ENCODE peak calls at places on chromosomes 12 and 14, in five cellular contexts. I, M, T, E and L are unnamed samples.

GRCh38 chr14:54739514-54739913 is 163.1 kb downstream of the GCH1 start:
- DNase-seq in E (no peak), M (no peak), I (no peak), T (no peak), L (no peak)

GRCh38 chr12:89960011-89960507 is 251.4 kb upstream of the ATP2B1 start:
- DNase-seq in E (no peak), I (no peak), T (no peak), M (peak), L (no peak)

GRCh38 chr12:131018808-131019397 is 65.2 kb downstream of the ADGRD1 start:
- DNase-seq in T (no peak), E (no peak), M (no peak), I (no peak), L (no peak)

GRCh38 chr14:102080183-102081080 is 6.4 kb downstream of the HSP90AA1 start:
- DNase-seq in M (no peak), T (no peak), I (no peak), E (no peak), L (no peak)

GRCh38 chr12:12128665-12129064 is 57.9 kb downstream of the BCL2L14 start:
- DNase-seq in T (no peak), I (no peak), M (no peak), E (no peak), L (no peak)

GRCh38 chr12:3520168-3520567 is 29.2 kb downstream of the PRMT8 start:
- DNase-seq in E (no peak), T (peak), M (no peak), I (no peak), L (no peak)

GRCh38 chr12:109987615-109988014 is 8.6 kb downstream of the GIT2 start:
- DNase-seq in T (no peak), I (no peak), M (no peak), E (no peak), L (no peak)

GRCh38 chr12:30822385-30823139 is 67.8 kb upstream of the CAPRIN2 start:
- DNase-seq in M (peak), I (peak), E (no peak), T (peak), L (no peak)

GRCh38 chr12:69779928-69780327 is 41.3 kb downstream of the RAB3IP start:
- DNase-seq in T (no peak), I (no peak), M (peak), E (no peak), L (no peak)

GRCh38 chr12:96140110-96140509 is 54.1 kb upstream of the ELK3 start:
- DNase-seq in I (no peak), T (no peak), E (no peak), M (no peak), L (no peak)

GRCh38 chr14:91835920-91836843 is 31.2 kb downstream of the TC2N start:
- DNase-seq in M (no peak), T (peak), I (peak), E (no peak), L (no peak)

DNA sequence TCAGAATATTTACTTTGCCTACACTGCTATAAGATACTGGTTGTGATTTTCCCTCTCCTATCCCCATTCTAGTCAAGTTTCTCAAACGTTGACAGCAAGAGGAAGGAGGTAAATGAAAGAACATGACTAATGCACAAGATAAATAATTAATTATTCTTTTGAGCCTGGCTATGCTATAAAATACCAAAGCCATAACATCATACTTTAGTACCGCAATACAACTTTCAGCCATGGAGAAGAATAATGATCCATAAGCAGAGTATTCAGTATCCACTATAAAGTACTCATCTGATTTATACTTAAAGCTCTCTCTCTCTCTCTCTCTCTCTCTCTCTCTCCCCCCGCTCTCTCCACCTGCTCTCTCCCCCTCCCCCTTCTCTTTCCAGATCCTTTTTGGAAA is 41.3 kb downstream of the TDG start:
- DNase-seq in I (no peak), E (no peak), M (peak), T (no peak), L (no peak)
- TF ChIP-seq POLR2AphosphoS5 in I (no peak), E (no peak), M (no peak), T (no peak), L (no peak)

GRCh38 chr14:34023824-34024767 is 73.2 kb upstream of the EGLN3 start:
- DNase-seq in T (no peak), E (no peak), I (no peak), M (no peak), L (peak)
- TF ChIP-seq POLR2AphosphoS5 in T (no peak), E (no peak), I (no peak), M (no peak), L (no peak)

DNA sequence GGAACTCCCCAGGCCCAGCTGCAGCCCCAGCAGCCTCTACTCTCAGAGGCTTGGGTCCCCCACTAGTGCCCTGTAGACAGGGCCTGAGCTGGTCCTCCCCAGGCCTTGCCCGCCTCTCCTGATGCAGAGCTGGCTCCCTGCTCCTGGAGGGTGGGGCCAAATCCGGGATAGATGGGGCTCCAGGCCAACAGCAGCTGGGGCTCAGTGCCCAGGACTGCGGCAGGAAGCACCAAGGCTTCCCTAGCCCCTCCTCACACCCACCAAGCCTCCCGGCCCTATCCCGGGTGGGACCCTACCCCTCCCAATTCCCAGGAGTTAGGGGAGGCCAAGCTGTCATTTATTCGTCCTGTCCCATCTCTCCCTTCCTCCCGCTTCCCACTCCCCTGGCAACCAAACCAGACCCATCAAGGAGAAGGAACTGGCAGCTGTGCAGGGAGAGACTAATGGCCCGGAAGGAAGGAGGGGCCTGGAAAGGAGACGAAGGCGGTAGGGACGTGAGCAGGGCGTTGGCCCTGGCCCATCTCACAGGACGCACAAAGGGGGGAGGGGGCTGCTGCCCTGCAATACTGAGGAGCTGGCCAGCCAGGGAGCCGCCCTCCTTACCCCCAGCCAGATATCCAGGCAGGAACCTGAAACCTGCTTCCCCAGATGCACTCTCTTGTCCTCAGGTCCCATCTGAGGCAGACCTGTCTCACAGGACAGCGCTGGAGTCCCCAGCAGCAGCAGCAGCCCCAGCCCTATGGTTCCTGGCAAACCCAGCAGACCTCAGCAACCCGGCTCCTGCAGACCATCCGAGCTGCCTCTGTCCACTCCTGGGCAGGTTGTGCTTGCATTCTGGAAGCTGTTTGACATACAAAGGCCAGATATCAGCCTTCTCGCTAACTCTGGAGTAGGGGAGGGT is 1.6 kb upstream of the PRPH start:
- DNase-seq in T (peak), E (no peak), I (no peak), M (no peak), L (no peak)
- TF ChIP-seq POLR2AphosphoS5 in T (no peak), E (no peak), I (no peak), M (no peak), L (no peak)

GRCh38 chr14:51849095-51849494 is 11.3 kb upstream of the GNG2 start:
- DNase-seq in T (no peak), I (no peak), E (no peak), M (no peak), L (no peak)

GRCh38 chr14:51845811-51846210 is 14.6 kb upstream of the GNG2 start:
- DNase-seq in M (no peak), T (no peak), E (no peak), I (no peak), L (no peak)

GRCh38 chr14:51848120-51848519 is 12.3 kb upstream of the GNG2 start:
- DNase-seq in M (no peak), E (no peak), T (no peak), I (no peak), L (no peak)

GRCh38 chr14:51846631-51847488 is 13.6 kb upstream of the GNG2 start:
- DNase-seq in E (no peak), I (peak), M (peak), T (peak), L (no peak)

DNA sequence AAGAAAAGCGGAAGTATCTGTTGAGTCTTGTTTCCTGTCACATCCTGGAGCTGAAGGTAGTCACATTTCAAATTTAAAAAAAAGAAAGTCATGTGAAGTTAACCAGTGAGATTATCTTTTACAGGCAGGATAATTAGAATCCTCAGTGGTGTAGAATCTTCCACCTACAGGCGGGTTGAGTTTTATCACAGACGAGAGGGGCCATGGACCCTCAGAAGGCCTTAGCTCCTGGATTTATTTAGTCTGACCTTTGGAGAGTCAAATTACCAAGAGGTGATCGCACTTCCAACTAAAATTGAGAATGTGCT is 13.0 kb upstream of the GNG2 start:
- DNase-seq in T (no peak), M (no peak), I (no peak), E (no peak), L (no peak)
- TF ChIP-seq POLR2AphosphoS5 in T (no peak), M (no peak), I (no peak), E (no peak), L (no peak)

DNA sequence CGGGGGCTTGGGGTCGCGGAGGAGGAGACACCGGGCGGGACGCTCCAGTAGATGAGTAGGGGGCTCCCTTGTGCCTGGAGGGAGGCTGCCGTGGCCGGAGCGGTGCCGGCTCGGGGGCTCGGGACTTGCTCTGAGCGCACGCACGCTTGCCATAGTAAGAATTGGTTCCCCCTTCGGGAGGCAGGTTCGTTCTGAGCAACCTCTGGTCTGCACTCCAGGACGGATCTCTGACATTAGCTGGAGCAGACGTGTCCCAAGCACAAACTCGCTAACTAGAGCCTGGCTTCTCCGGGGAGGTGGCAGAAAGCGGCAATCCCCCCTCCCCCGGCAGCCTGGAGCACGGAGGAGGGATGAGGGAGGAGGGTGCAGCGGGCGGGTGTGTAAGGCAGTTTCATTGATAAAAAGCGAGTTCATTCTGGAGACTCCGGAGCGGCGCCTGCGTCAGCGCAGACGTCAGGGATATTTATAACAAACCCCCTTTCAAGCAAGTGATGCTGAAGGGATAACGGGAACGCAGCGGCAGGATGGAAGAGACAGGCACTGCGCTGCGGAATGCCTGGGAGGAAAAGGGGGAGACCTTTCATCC is 618 bp downstream of the FOS start:
- DNase-seq in T (no peak), E (no peak), I (peak), M (peak), L (no peak)
- TF ChIP-seq POLR2AphosphoS5 in T (no peak), E (no peak), I (no peak), M (no peak), L (no peak)

GRCh38 chr12:8914716-8915526 is 612 bp downstream of the PHC1 start:
- DNase-seq in M (peak), T (peak), E (no peak), I (peak), L (no peak)

GRCh38 chr12:8912910-8913309 is 1.4 kb upstream of the PHC1 start:
- DNase-seq in E (no peak), M (no peak), I (no peak), T (peak), L (no peak)

GRCh38 chr12:8916154-8916553 is 1.8 kb downstream of the PHC1 start:
- DNase-seq in T (no peak), I (no peak), M (no peak), E (no peak), L (no peak)

GRCh38 chr12:8911606-8912268 is 2.6 kb upstream of the PHC1 start:
- DNase-seq in T (no peak), I (no peak), M (no peak), E (no peak), L (no peak)

GRCh38 chr12:8913702-8914032 is 642 bp upstream of the PHC1 start:
- DNase-seq in I (no peak), T (no peak), E (no peak), M (no peak), L (no peak)
- TF ChIP-seq POLR2AphosphoS5 in I (no peak), T (no peak), E (no peak), M (no peak), L (no peak)

GRCh38 chr14:50396636-50397460 is at the start of gene CDKL1:
- DNase-seq in I (peak), E (peak), M (peak), T (peak), L (no peak)
- TF ChIP-seq POLR2AphosphoS5 in I (no peak), E (no peak), M (peak), T (peak), L (no peak)